ENCODE peak calls at places on chromosome 12, in eight cellular contexts. One of them, this sample, is unnamed.

GRCh38 chr12:5227722-5228274 is 184.1 kb downstream of the KCNA5 start:
- DNase-seq in left colon: no peak
- DNase-seq in HTR-8/SVneo: no peak
- DNase-seq in fibroblast of mammary gland: no peak
- DNase-seq in fibroblast of the aortic adventitia: no peak
- DNase-seq in NCI-H524: no peak
- DNase-seq in aorta: no peak
- DNase-seq in stimulated activated CD4-positive, alpha-beta T cell treated with anti-CD3 and anti-CD28 coated beads, Interleukin-1b, Interleukin-23, amount 100 ng/mL, for 1 hour: no peak
- DNase-seq in this sample: no peak

GRCh38 chr12:92538970-92539749 is 163.6 kb upstream of the PLEKHG7 start:
- DNase-seq in left colon: no peak
- DNase-seq in HTR-8/SVneo: peak
- DNase-seq in fibroblast of mammary gland: peak
- DNase-seq in fibroblast of the aortic adventitia: peak
- DNase-seq in NCI-H524: no peak
- DNase-seq in aorta: no peak
- DNase-seq in stimulated activated CD4-positive, alpha-beta T cell treated with anti-CD3 and anti-CD28 coated beads, Interleukin-1b, Interleukin-23, amount 100 ng/mL, for 1 hour: no peak
- DNase-seq in this sample: no peak

GRCh38 chr12:4274960-4275868 is 1.7 kb downstream of the CCND2 start:
- DNase-seq in left colon: no peak
- DNase-seq in HTR-8/SVneo: no peak
- DNase-seq in fibroblast of mammary gland: peak
- DNase-seq in fibroblast of the aortic adventitia: peak
- DNase-seq in NCI-H524: no peak
- DNase-seq in aorta: no peak
- DNase-seq in stimulated activated CD4-positive, alpha-beta T cell treated with anti-CD3 and anti-CD28 coated beads, Interleukin-1b, Interleukin-23, amount 100 ng/mL, for 1 hour: no peak
- DNase-seq in this sample: no peak

GRCh38 chr12:60489071-60489470 is 893.2 kb downstream of the SLC16A7 start:
- DNase-seq in left colon: no peak
- DNase-seq in HTR-8/SVneo: no peak
- DNase-seq in fibroblast of mammary gland: peak
- DNase-seq in fibroblast of the aortic adventitia: peak
- DNase-seq in NCI-H524: no peak
- DNase-seq in aorta: no peak
- DNase-seq in stimulated activated CD4-positive, alpha-beta T cell treated with anti-CD3 and anti-CD28 coated beads, Interleukin-1b, Interleukin-23, amount 100 ng/mL, for 1 hour: no peak
- DNase-seq in this sample: no peak

GRCh38 chr12:50390284-50390683 is 6.1 kb downstream of the FAM186A start:
- DNase-seq in left colon: no peak
- DNase-seq in HTR-8/SVneo: peak
- DNase-seq in fibroblast of mammary gland: peak
- DNase-seq in fibroblast of the aortic adventitia: peak
- DNase-seq in NCI-H524: no peak
- DNase-seq in aorta: no peak
- DNase-seq in stimulated activated CD4-positive, alpha-beta T cell treated with anti-CD3 and anti-CD28 coated beads, Interleukin-1b, Interleukin-23, amount 100 ng/mL, for 1 hour: no peak
- DNase-seq in this sample: no peak

GRCh38 chr12:1918081-1918874 is at the start of gene CACNA2D4:
- DNase-seq in left colon: no peak
- DNase-seq in HTR-8/SVneo: no peak
- DNase-seq in fibroblast of mammary gland: no peak
- DNase-seq in fibroblast of the aortic adventitia: no peak
- DNase-seq in NCI-H524: peak
- DNase-seq in aorta: peak
- DNase-seq in stimulated activated CD4-positive, alpha-beta T cell treated with anti-CD3 and anti-CD28 coated beads, Interleukin-1b, Interleukin-23, amount 100 ng/mL, for 1 hour: no peak
- DNase-seq in this sample: no peak

GRCh38 chr12:32896438-32897275 is at the start of gene PKP2:
- DNase-seq in left colon: peak
- DNase-seq in HTR-8/SVneo: peak
- DNase-seq in fibroblast of mammary gland: no peak
- DNase-seq in fibroblast of the aortic adventitia: no peak
- DNase-seq in NCI-H524: peak
- DNase-seq in aorta: peak
- DNase-seq in stimulated activated CD4-positive, alpha-beta T cell treated with anti-CD3 and anti-CD28 coated beads, Interleukin-1b, Interleukin-23, amount 100 ng/mL, for 1 hour: no peak
- DNase-seq in this sample: no peak

GRCh38 chr12:120234643-120235368 is 30.7 kb downstream of the PXN start:
- DNase-seq in left colon: peak
- DNase-seq in HTR-8/SVneo: peak
- DNase-seq in fibroblast of mammary gland: peak
- DNase-seq in fibroblast of the aortic adventitia: peak
- DNase-seq in NCI-H524: no peak
- DNase-seq in aorta: peak
- DNase-seq in stimulated activated CD4-positive, alpha-beta T cell treated with anti-CD3 and anti-CD28 coated beads, Interleukin-1b, Interleukin-23, amount 100 ng/mL, for 1 hour: no peak
- DNase-seq in this sample: no peak

GRCh38 chr12:69676257-69677012 is 22.7 kb downstream of the BEST3 start:
- DNase-seq in left colon: no peak
- DNase-seq in HTR-8/SVneo: no peak
- DNase-seq in fibroblast of mammary gland: no peak
- DNase-seq in fibroblast of the aortic adventitia: no peak
- DNase-seq in NCI-H524: no peak
- DNase-seq in aorta: no peak
- DNase-seq in stimulated activated CD4-positive, alpha-beta T cell treated with anti-CD3 and anti-CD28 coated beads, Interleukin-1b, Interleukin-23, amount 100 ng/mL, for 1 hour: no peak
- DNase-seq in this sample: no peak

GRCh38 chr12:124553862-124554428 is 13.5 kb downstream of the NCOR2 start:
- DNase-seq in left colon: no peak
- DNase-seq in HTR-8/SVneo: no peak
- DNase-seq in fibroblast of mammary gland: no peak
- DNase-seq in fibroblast of the aortic adventitia: no peak
- DNase-seq in NCI-H524: no peak
- DNase-seq in aorta: peak
- DNase-seq in stimulated activated CD4-positive, alpha-beta T cell treated with anti-CD3 and anti-CD28 coated beads, Interleukin-1b, Interleukin-23, amount 100 ng/mL, for 1 hour: no peak
- DNase-seq in this sample: no peak

GRCh38 chr12:132954471-132955048 is 1.5 kb downstream of the ZNF605 start:
- DNase-seq in left colon: no peak
- DNase-seq in HTR-8/SVneo: no peak
- DNase-seq in fibroblast of mammary gland: peak
- DNase-seq in fibroblast of the aortic adventitia: no peak
- DNase-seq in NCI-H524: no peak
- DNase-seq in aorta: no peak
- DNase-seq in stimulated activated CD4-positive, alpha-beta T cell treated with anti-CD3 and anti-CD28 coated beads, Interleukin-1b, Interleukin-23, amount 100 ng/mL, for 1 hour: no peak
- DNase-seq in this sample: no peak

GRCh38 chr12:94145231-94145979 is 3.0 kb upstream of the PLXNC1 start:
- DNase-seq in left colon: no peak
- DNase-seq in HTR-8/SVneo: peak
- DNase-seq in fibroblast of mammary gland: peak
- DNase-seq in fibroblast of the aortic adventitia: peak
- DNase-seq in NCI-H524: no peak
- DNase-seq in aorta: no peak
- DNase-seq in stimulated activated CD4-positive, alpha-beta T cell treated with anti-CD3 and anti-CD28 coated beads, Interleukin-1b, Interleukin-23, amount 100 ng/mL, for 1 hour: no peak
- DNase-seq in this sample: no peak

GRCh38 chr12:123171967-123172366 is 21.1 kb upstream of the PITPNM2 start:
- DNase-seq in left colon: no peak
- DNase-seq in HTR-8/SVneo: no peak
- DNase-seq in fibroblast of mammary gland: no peak
- DNase-seq in fibroblast of the aortic adventitia: no peak
- DNase-seq in NCI-H524: no peak
- DNase-seq in aorta: no peak
- DNase-seq in stimulated activated CD4-positive, alpha-beta T cell treated with anti-CD3 and anti-CD28 coated beads, Interleukin-1b, Interleukin-23, amount 100 ng/mL, for 1 hour: no peak
- DNase-seq in this sample: no peak

GRCh38 chr12:120231316-120232011 is 30.6 kb upstream of the RPLP0 start:
- DNase-seq in left colon: peak
- DNase-seq in HTR-8/SVneo: peak
- DNase-seq in fibroblast of mammary gland: peak
- DNase-seq in fibroblast of the aortic adventitia: peak
- DNase-seq in NCI-H524: no peak
- DNase-seq in aorta: peak
- DNase-seq in stimulated activated CD4-positive, alpha-beta T cell treated with anti-CD3 and anti-CD28 coated beads, Interleukin-1b, Interleukin-23, amount 100 ng/mL, for 1 hour: peak
- DNase-seq in this sample: no peak

GRCh38 chr12:116150001-116150400 is 127.5 kb downstream of the MED13L start:
- DNase-seq in left colon: no peak
- DNase-seq in HTR-8/SVneo: no peak
- DNase-seq in fibroblast of mammary gland: peak
- DNase-seq in fibroblast of the aortic adventitia: no peak
- DNase-seq in NCI-H524: no peak
- DNase-seq in aorta: no peak
- DNase-seq in stimulated activated CD4-positive, alpha-beta T cell treated with anti-CD3 and anti-CD28 coated beads, Interleukin-1b, Interleukin-23, amount 100 ng/mL, for 1 hour: no peak
- DNase-seq in this sample: no peak

GRCh38 chr12:28781671-28782652 is 367.1 kb upstream of the FAR2 start:
- DNase-seq in left colon: no peak
- DNase-seq in HTR-8/SVneo: no peak
- DNase-seq in fibroblast of mammary gland: no peak
- DNase-seq in fibroblast of the aortic adventitia: no peak
- DNase-seq in NCI-H524: no peak
- DNase-seq in aorta: no peak
- DNase-seq in stimulated activated CD4-positive, alpha-beta T cell treated with anti-CD3 and anti-CD28 coated beads, Interleukin-1b, Interleukin-23, amount 100 ng/mL, for 1 hour: no peak
- DNase-seq in this sample: no peak

GRCh38 chr12:102344691-102345090 is 135.7 kb downstream of the IGF1 start:
- DNase-seq in left colon: no peak
- DNase-seq in HTR-8/SVneo: no peak
- DNase-seq in fibroblast of mammary gland: no peak
- DNase-seq in fibroblast of the aortic adventitia: no peak
- DNase-seq in NCI-H524: no peak
- DNase-seq in aorta: no peak
- DNase-seq in stimulated activated CD4-positive, alpha-beta T cell treated with anti-CD3 and anti-CD28 coated beads, Interleukin-1b, Interleukin-23, amount 100 ng/mL, for 1 hour: no peak
- DNase-seq in this sample: no peak

GRCh38 chr12:106249411-106250135 is 1.8 kb upstream of the CKAP4 start:
- DNase-seq in left colon: peak
- DNase-seq in HTR-8/SVneo: no peak
- DNase-seq in fibroblast of mammary gland: no peak
- DNase-seq in fibroblast of the aortic adventitia: no peak
- DNase-seq in NCI-H524: no peak
- DNase-seq in aorta: no peak
- DNase-seq in stimulated activated CD4-positive, alpha-beta T cell treated with anti-CD3 and anti-CD28 coated beads, Interleukin-1b, Interleukin-23, amount 100 ng/mL, for 1 hour: no peak
- DNase-seq in this sample: no peak

GRCh38 chr12:172732-173161 is 41.2 kb downstream of the SLC6A12 start:
- DNase-seq in left colon: no peak
- DNase-seq in HTR-8/SVneo: no peak
- DNase-seq in fibroblast of mammary gland: no peak
- DNase-seq in fibroblast of the aortic adventitia: no peak
- DNase-seq in NCI-H524: no peak
- DNase-seq in aorta: no peak
- DNase-seq in stimulated activated CD4-positive, alpha-beta T cell treated with anti-CD3 and anti-CD28 coated beads, Interleukin-1b, Interleukin-23, amount 100 ng/mL, for 1 hour: no peak
- DNase-seq in this sample: no peak

GRCh38 chr12:27873010-27873409 is 93.0 kb upstream of the MANSC4 start:
- DNase-seq in left colon: no peak
- DNase-seq in HTR-8/SVneo: no peak
- DNase-seq in fibroblast of mammary gland: no peak
- DNase-seq in fibroblast of the aortic adventitia: no peak
- DNase-seq in NCI-H524: no peak
- DNase-seq in aorta: no peak
- DNase-seq in stimulated activated CD4-positive, alpha-beta T cell treated with anti-CD3 and anti-CD28 coated beads, Interleukin-1b, Interleukin-23, amount 100 ng/mL, for 1 hour: no peak
- DNase-seq in this sample: no peak

GRCh38 chr12:82757059-82757458 is 70.4 kb downstream of the TMTC2 start:
- DNase-seq in left colon: no peak
- DNase-seq in HTR-8/SVneo: no peak
- DNase-seq in fibroblast of mammary gland: peak
- DNase-seq in fibroblast of the aortic adventitia: peak
- DNase-seq in NCI-H524: no peak
- DNase-seq in aorta: no peak
- DNase-seq in stimulated activated CD4-positive, alpha-beta T cell treated with anti-CD3 and anti-CD28 coated beads, Interleukin-1b, Interleukin-23, amount 100 ng/mL, for 1 hour: no peak
- DNase-seq in this sample: no peak

This sample was measured in esophagus squamous epithelium.